ENCODE peak calls at places on chromosomes 5 and 9, in ten cellular contexts. One of them, this sample, is unnamed.

GRCh38 chr9:98108540-98109031 is 10.4 kb downstream of the TRIM14 start:
- DNase-seq in fibroblast of pulmonary artery: no peak
- DNase-seq in effector memory CD8-positive, alpha-beta T cell: peak
- DNase-seq in left lung: no peak
- DNase-seq in nucleus accumbens: no peak
- DNase-seq in K562: no peak
- DNase-seq in osteocyte: no peak
- DNase-seq in breast epithelium: no peak
- DNase-seq in activated gamma-delta T cell treated with Interleukin-2 at 50 U/mL for 16 hours: no peak
- DNase-seq in AG04450: no peak
- DNase-seq in this sample: peak

GRCh38 chr9:92499701-92500100 is 17.4 kb upstream of the ASPN start:
- DNase-seq in fibroblast of pulmonary artery: no peak
- DNase-seq in effector memory CD8-positive, alpha-beta T cell: no peak
- DNase-seq in left lung: no peak
- DNase-seq in nucleus accumbens: no peak
- DNase-seq in K562: no peak
- DNase-seq in osteocyte: no peak
- DNase-seq in breast epithelium: no peak
- DNase-seq in activated gamma-delta T cell treated with Interleukin-2 at 50 U/mL for 16 hours: no peak
- DNase-seq in AG04450: no peak
- DNase-seq in this sample: no peak

GRCh38 chr5:80754900-80755299 is 100.1 kb upstream of the DHFR start:
- DNase-seq in fibroblast of pulmonary artery: no peak
- DNase-seq in effector memory CD8-positive, alpha-beta T cell: no peak
- DNase-seq in left lung: no peak
- DNase-seq in nucleus accumbens: no peak
- DNase-seq in K562: no peak
- DNase-seq in osteocyte: no peak
- DNase-seq in breast epithelium: no peak
- DNase-seq in activated gamma-delta T cell treated with Interleukin-2 at 50 U/mL for 16 hours: no peak
- DNase-seq in AG04450: no peak
- DNase-seq in this sample: no peak

GRCh38 chr5:9112520-9113291 is 433.2 kb downstream of the SEMA5A start:
- DNase-seq in fibroblast of pulmonary artery: peak
- DNase-seq in effector memory CD8-positive, alpha-beta T cell: no peak
- DNase-seq in left lung: no peak
- DNase-seq in nucleus accumbens: no peak
- DNase-seq in K562: no peak
- DNase-seq in osteocyte: no peak
- DNase-seq in breast epithelium: no peak
- DNase-seq in activated gamma-delta T cell treated with Interleukin-2 at 50 U/mL for 16 hours: no peak
- DNase-seq in AG04450: no peak
- DNase-seq in this sample: no peak

GRCh38 chr5:93570294-93571110 is 10.5 kb downstream of the NR2F1-AS1 start:
- DNase-seq in fibroblast of pulmonary artery: no peak
- DNase-seq in effector memory CD8-positive, alpha-beta T cell: no peak
- DNase-seq in left lung: peak
- DNase-seq in nucleus accumbens: no peak
- DNase-seq in K562: no peak
- DNase-seq in osteocyte: no peak
- DNase-seq in breast epithelium: no peak
- DNase-seq in activated gamma-delta T cell treated with Interleukin-2 at 50 U/mL for 16 hours: no peak
- DNase-seq in AG04450: no peak
- DNase-seq in this sample: no peak

GRCh38 chr5:67512758-67513157 is 316.2 kb upstream of the CD180 start:
- DNase-seq in fibroblast of pulmonary artery: no peak
- DNase-seq in effector memory CD8-positive, alpha-beta T cell: no peak
- DNase-seq in left lung: no peak
- DNase-seq in nucleus accumbens: no peak
- DNase-seq in K562: no peak
- DNase-seq in osteocyte: no peak
- DNase-seq in breast epithelium: no peak
- DNase-seq in activated gamma-delta T cell treated with Interleukin-2 at 50 U/mL for 16 hours: no peak
- DNase-seq in AG04450: no peak
- DNase-seq in this sample: no peak

GRCh38 chr5:69024241-69024651 is 69.6 kb upstream of the SLC30A5 start:
- DNase-seq in fibroblast of pulmonary artery: peak
- DNase-seq in effector memory CD8-positive, alpha-beta T cell: no peak
- DNase-seq in left lung: no peak
- DNase-seq in nucleus accumbens: no peak
- DNase-seq in K562: peak
- DNase-seq in osteocyte: no peak
- DNase-seq in breast epithelium: no peak
- DNase-seq in activated gamma-delta T cell treated with Interleukin-2 at 50 U/mL for 16 hours: no peak
- DNase-seq in AG04450: no peak
- DNase-seq in this sample: no peak

GRCh38 chr9:88991066-88992030 is at the start of gene S1PR3:
- DNase-seq in fibroblast of pulmonary artery: no peak
- DNase-seq in effector memory CD8-positive, alpha-beta T cell: no peak
- DNase-seq in left lung: peak
- DNase-seq in nucleus accumbens: no peak
- DNase-seq in K562: peak
- DNase-seq in osteocyte: peak
- DNase-seq in breast epithelium: no peak
- DNase-seq in activated gamma-delta T cell treated with Interleukin-2 at 50 U/mL for 16 hours: no peak
- DNase-seq in AG04450: no peak
- DNase-seq in this sample: peak

GRCh38 chr9:110936252-110936651 is 102.0 kb downstream of the LPAR1 start:
- DNase-seq in fibroblast of pulmonary artery: no peak
- DNase-seq in effector memory CD8-positive, alpha-beta T cell: no peak
- DNase-seq in left lung: no peak
- DNase-seq in nucleus accumbens: no peak
- DNase-seq in K562: no peak
- DNase-seq in osteocyte: no peak
- DNase-seq in breast epithelium: no peak
- DNase-seq in activated gamma-delta T cell treated with Interleukin-2 at 50 U/mL for 16 hours: no peak
- DNase-seq in AG04450: no peak
- DNase-seq in this sample: no peak

GRCh38 chr9:93679536-93680444 is 103.4 kb downstream of the PHF2 start:
- DNase-seq in fibroblast of pulmonary artery: no peak
- DNase-seq in effector memory CD8-positive, alpha-beta T cell: no peak
- DNase-seq in left lung: peak
- DNase-seq in nucleus accumbens: no peak
- DNase-seq in K562: no peak
- DNase-seq in osteocyte: peak
- DNase-seq in breast epithelium: no peak
- DNase-seq in activated gamma-delta T cell treated with Interleukin-2 at 50 U/mL for 16 hours: peak
- DNase-seq in AG04450: no peak
- DNase-seq in this sample: no peak

GRCh38 chr5:73434461-73434860 is 14.1 kb downstream of the FOXD1 start:
- DNase-seq in fibroblast of pulmonary artery: no peak
- DNase-seq in effector memory CD8-positive, alpha-beta T cell: no peak
- DNase-seq in left lung: no peak
- DNase-seq in nucleus accumbens: no peak
- DNase-seq in K562: no peak
- DNase-seq in osteocyte: no peak
- DNase-seq in breast epithelium: no peak
- DNase-seq in activated gamma-delta T cell treated with Interleukin-2 at 50 U/mL for 16 hours: no peak
- DNase-seq in AG04450: no peak
- DNase-seq in this sample: no peak

GRCh38 chr9:125674981-125675973 is 31.7 kb downstream of the MAPKAP1 start:
- DNase-seq in fibroblast of pulmonary artery: peak
- DNase-seq in effector memory CD8-positive, alpha-beta T cell: no peak
- DNase-seq in left lung: no peak
- DNase-seq in nucleus accumbens: no peak
- DNase-seq in K562: no peak
- DNase-seq in osteocyte: no peak
- DNase-seq in breast epithelium: no peak
- DNase-seq in activated gamma-delta T cell treated with Interleukin-2 at 50 U/mL for 16 hours: no peak
- DNase-seq in AG04450: peak
- DNase-seq in this sample: no peak

GRCh38 chr5:72692273-72692672 is 124.2 kb upstream of the TNPO1 start:
- DNase-seq in fibroblast of pulmonary artery: peak
- DNase-seq in effector memory CD8-positive, alpha-beta T cell: no peak
- DNase-seq in left lung: no peak
- DNase-seq in nucleus accumbens: no peak
- DNase-seq in K562: no peak
- DNase-seq in osteocyte: no peak
- DNase-seq in breast epithelium: no peak
- DNase-seq in activated gamma-delta T cell treated with Interleukin-2 at 50 U/mL for 16 hours: no peak
- DNase-seq in AG04450: no peak
- DNase-seq in this sample: no peak

GRCh38 chr9:93305497-93306020 is 121.6 kb downstream of the WNK2 start:
- DNase-seq in fibroblast of pulmonary artery: no peak
- DNase-seq in effector memory CD8-positive, alpha-beta T cell: no peak
- DNase-seq in left lung: no peak
- DNase-seq in nucleus accumbens: no peak
- DNase-seq in K562: no peak
- DNase-seq in osteocyte: peak
- DNase-seq in breast epithelium: peak
- DNase-seq in activated gamma-delta T cell treated with Interleukin-2 at 50 U/mL for 16 hours: no peak
- DNase-seq in AG04450: no peak
- DNase-seq in this sample: no peak

GRCh38 chr5:148237795-148238194 is 530 bp upstream of the MARCOL start:
- DNase-seq in fibroblast of pulmonary artery: no peak
- DNase-seq in effector memory CD8-positive, alpha-beta T cell: no peak
- DNase-seq in left lung: no peak
- DNase-seq in nucleus accumbens: no peak
- DNase-seq in K562: no peak
- DNase-seq in osteocyte: no peak
- DNase-seq in breast epithelium: no peak
- DNase-seq in activated gamma-delta T cell treated with Interleukin-2 at 50 U/mL for 16 hours: no peak
- DNase-seq in AG04450: no peak
- DNase-seq in this sample: no peak

GRCh38 chr5:61559722-61560121 is 227.7 kb downstream of the ZSWIM6 start:
- DNase-seq in fibroblast of pulmonary artery: no peak
- DNase-seq in effector memory CD8-positive, alpha-beta T cell: no peak
- DNase-seq in left lung: no peak
- DNase-seq in nucleus accumbens: no peak
- DNase-seq in K562: no peak
- DNase-seq in osteocyte: no peak
- DNase-seq in breast epithelium: no peak
- DNase-seq in activated gamma-delta T cell treated with Interleukin-2 at 50 U/mL for 16 hours: no peak
- DNase-seq in AG04450: no peak
- DNase-seq in this sample: no peak

GRCh38 chr9:126419475-126419874 is 92.8 kb downstream of the MVB12B start:
- DNase-seq in fibroblast of pulmonary artery: no peak
- DNase-seq in effector memory CD8-positive, alpha-beta T cell: no peak
- DNase-seq in left lung: no peak
- DNase-seq in nucleus accumbens: no peak
- DNase-seq in K562: no peak
- DNase-seq in osteocyte: no peak
- DNase-seq in breast epithelium: no peak
- DNase-seq in activated gamma-delta T cell treated with Interleukin-2 at 50 U/mL for 16 hours: no peak
- DNase-seq in AG04450: no peak
- DNase-seq in this sample: no peak

GRCh38 chr5:137496919-137497318 is 2.2 kb downstream of the SPOCK1 start:
- DNase-seq in fibroblast of pulmonary artery: no peak
- DNase-seq in effector memory CD8-positive, alpha-beta T cell: no peak
- DNase-seq in left lung: no peak
- DNase-seq in nucleus accumbens: no peak
- DNase-seq in K562: no peak
- DNase-seq in osteocyte: no peak
- DNase-seq in breast epithelium: no peak
- DNase-seq in activated gamma-delta T cell treated with Interleukin-2 at 50 U/mL for 16 hours: no peak
- DNase-seq in AG04450: no peak
- DNase-seq in this sample: no peak

GRCh38 chr5:52356311-52356918 is 431.3 kb upstream of the ITGA1 start:
- DNase-seq in fibroblast of pulmonary artery: peak
- DNase-seq in effector memory CD8-positive, alpha-beta T cell: no peak
- DNase-seq in left lung: no peak
- DNase-seq in nucleus accumbens: no peak
- DNase-seq in K562: no peak
- DNase-seq in osteocyte: no peak
- DNase-seq in breast epithelium: no peak
- DNase-seq in activated gamma-delta T cell treated with Interleukin-2 at 50 U/mL for 16 hours: no peak
- DNase-seq in AG04450: no peak
- DNase-seq in this sample: no peak

GRCh38 chr5:90645024-90645610 is 86.5 kb downstream of the ADGRV1 start:
- DNase-seq in fibroblast of pulmonary artery: no peak
- DNase-seq in effector memory CD8-positive, alpha-beta T cell: no peak
- DNase-seq in left lung: no peak
- DNase-seq in nucleus accumbens: no peak
- DNase-seq in K562: peak
- DNase-seq in osteocyte: no peak
- DNase-seq in breast epithelium: no peak
- DNase-seq in activated gamma-delta T cell treated with Interleukin-2 at 50 U/mL for 16 hours: no peak
- DNase-seq in AG04450: no peak
- DNase-seq in this sample: peak

GRCh38 chr5:122163151-122164069 is 34.1 kb downstream of the ZNF474 start:
- DNase-seq in fibroblast of pulmonary artery: peak
- DNase-seq in effector memory CD8-positive, alpha-beta T cell: no peak
- DNase-seq in left lung: no peak
- DNase-seq in nucleus accumbens: peak
- DNase-seq in K562: no peak
- DNase-seq in osteocyte: no peak
- DNase-seq in breast epithelium: no peak
- DNase-seq in activated gamma-delta T cell treated with Interleukin-2 at 50 U/mL for 16 hours: no peak
- DNase-seq in AG04450: peak
- DNase-seq in this sample: no peak

GRCh38 chr9:133950206-133950915 is 41.8 kb downstream of the VAV2 start:
- DNase-seq in fibroblast of pulmonary artery: peak
- DNase-seq in effector memory CD8-positive, alpha-beta T cell: no peak
- DNase-seq in left lung: peak
- DNase-seq in nucleus accumbens: no peak
- DNase-seq in K562: peak
- DNase-seq in osteocyte: no peak
- DNase-seq in breast epithelium: no peak
- DNase-seq in activated gamma-delta T cell treated with Interleukin-2 at 50 U/mL for 16 hours: no peak
- DNase-seq in AG04450: no peak
- DNase-seq in this sample: no peak

GRCh38 chr5:59799668-59800374 is 93.7 kb downstream of the PDE4D start:
- DNase-seq in fibroblast of pulmonary artery: peak
- DNase-seq in effector memory CD8-positive, alpha-beta T cell: peak
- DNase-seq in left lung: no peak
- DNase-seq in nucleus accumbens: peak
- DNase-seq in K562: peak
- DNase-seq in osteocyte: no peak
- DNase-seq in breast epithelium: no peak
- DNase-seq in activated gamma-delta T cell treated with Interleukin-2 at 50 U/mL for 16 hours: no peak
- DNase-seq in AG04450: no peak
- DNase-seq in this sample: peak

GRCh38 chr9:38380872-38381534 is 11.5 kb upstream of the ALDH1B1 start:
- DNase-seq in fibroblast of pulmonary artery: no peak
- DNase-seq in effector memory CD8-positive, alpha-beta T cell: no peak
- DNase-seq in left lung: no peak
- DNase-seq in nucleus accumbens: no peak
- DNase-seq in K562: peak
- DNase-seq in osteocyte: no peak
- DNase-seq in breast epithelium: peak
- DNase-seq in activated gamma-delta T cell treated with Interleukin-2 at 50 U/mL for 16 hours: no peak
- DNase-seq in AG04450: no peak
- DNase-seq in this sample: peak

GRCh38 chr9:94108584-94108983 is 24.3 kb downstream of the PTPDC1 start:
- DNase-seq in fibroblast of pulmonary artery: peak
- DNase-seq in effector memory CD8-positive, alpha-beta T cell: no peak
- DNase-seq in left lung: no peak
- DNase-seq in nucleus accumbens: no peak
- DNase-seq in K562: no peak
- DNase-seq in osteocyte: no peak
- DNase-seq in breast epithelium: no peak
- DNase-seq in activated gamma-delta T cell treated with Interleukin-2 at 50 U/mL for 16 hours: no peak
- DNase-seq in AG04450: no peak
- DNase-seq in this sample: no peak

GRCh38 chr5:167642779-167643517 is 648.5 kb upstream of the WWC1 start:
- DNase-seq in fibroblast of pulmonary artery: peak
- DNase-seq in effector memory CD8-positive, alpha-beta T cell: no peak
- DNase-seq in left lung: no peak
- DNase-seq in nucleus accumbens: no peak
- DNase-seq in K562: no peak
- DNase-seq in osteocyte: no peak
- DNase-seq in breast epithelium: no peak
- DNase-seq in activated gamma-delta T cell treated with Interleukin-2 at 50 U/mL for 16 hours: no peak
- DNase-seq in AG04450: peak
- DNase-seq in this sample: no peak

This sample was measured in Caco-2.